ENCODE peak calls at places on chromosomes 13 and 19, in ten cellular contexts. Y, I, Q, H, V, D, F, P, B and T are unnamed samples.

GRCh38 chr13:50981686-50982085 is 72.1 kb downstream of the RNASEH2B start:
- DNase-seq in I (no peak), D (no peak), V (no peak), Y (no peak), F (no peak), Q (no peak), B (no peak), H (no peak), P (no peak), T (no peak)

GRCh38 chr13:51499841-51500240 is 47.0 kb upstream of the INTS6 start:
- DNase-seq in F (no peak), V (no peak), B (no peak), H (no peak), Q (no peak), D (no peak), I (no peak), Y (no peak), P (no peak), T (no peak)

GRCh38 chr19:35745328-35746086 is at the start of the genes PSENEN and U2AF1L4:
- DNase-seq in B (peak), P (peak), H (peak), D (peak), Y (peak), F (peak), V (peak), Q (peak), I (peak), T (peak)

GRCh38 chr13:30340367-30341184 is 33.2 kb upstream of the KATNAL1 start:
- DNase-seq in P (no peak), Y (peak), I (no peak), H (no peak), F (no peak), D (no peak), Q (no peak), B (peak), V (no peak), T (peak)

GRCh38 chr19:33193864-33194362 is at the start of gene LRP3:
- DNase-seq in D (peak), P (no peak), I (peak), B (no peak), Y (peak), Q (no peak), F (no peak), V (no peak), H (peak), T (peak)

GRCh38 chr13:29508130-29508873 is 87.2 kb downstream of the SLC7A1 start:
- DNase-seq in V (peak), Q (peak), I (peak), H (peak), B (peak), P (peak), Y (peak), F (peak), D (peak), T (peak)

GRCh38 chr13:60617863-60618733 is 221.1 kb downstream of the TDRD3 start:
- DNase-seq in D (no peak), Y (peak), H (no peak), P (no peak), Q (no peak), B (peak), F (no peak), I (no peak), V (no peak), T (no peak)

GRCh38 chr13:51519839-51520238 is 64.4 kb upstream of the WDFY2 start:
- DNase-seq in I (no peak), H (no peak), D (no peak), F (no peak), V (no peak), Q (no peak), B (no peak), P (no peak), Y (no peak), T (no peak)

GRCh38 chr13:114029866-114030625 is 56.2 kb upstream of the C13orf46 start:
- DNase-seq in I (no peak), V (no peak), H (no peak), Q (no peak), P (no peak), D (no peak), Y (no peak), B (no peak), F (no peak), T (no peak)

GRCh38 chr19:1632462-1633268 is 19.8 kb downstream of the TCF3 start:
- DNase-seq in Y (no peak), Q (peak), D (no peak), P (no peak), B (no peak), V (no peak), I (no peak), H (no peak), F (no peak), T (peak)

GRCh38 chr19:36047835-36048234 is 6.2 kb downstream of the THAP8 start:
- DNase-seq in V (no peak), D (no peak), H (no peak), B (no peak), Q (no peak), Y (no peak), I (no peak), F (no peak), P (no peak), T (no peak)

GRCh38 chr13:98176777-98177608 is at the start of gene RNF113B:
- DNase-seq in V (no peak), Q (no peak), Y (no peak), I (no peak), F (no peak), H (no peak), P (no peak), D (no peak), B (no peak), T (no peak)

GRCh38 chr13:43766766-43767165 is 20.0 kb downstream of the ENOX1 start:
- DNase-seq in P (no peak), D (no peak), H (no peak), Y (no peak), F (no peak), V (no peak), B (no peak), Q (no peak), I (peak), T (no peak)

GRCh38 chr19:41352609-41353465 is 885 bp downstream of the TGFB1 start:
- DNase-seq in I (no peak), F (peak), Q (peak), D (no peak), Y (peak), P (peak), B (peak), V (peak), H (peak), T (peak)

GRCh38 chr13:102781591-102781990 is 8.0 kb upstream of the TEX30 start:
- DNase-seq in D (no peak), B (no peak), Q (no peak), F (no peak), I (no peak), H (no peak), V (no peak), P (no peak), Y (no peak), T (no peak)

GRCh38 chr19:42268704-42269517 is at the start of gene CIC:
- DNase-seq in Q (peak), H (peak), V (peak), B (peak), F (peak), Y (peak), P (peak), I (peak), D (peak), T (peak)

GRCh38 chr13:50589139-50589538 is 254.4 kb downstream of the DLEU7 start:
- DNase-seq in I (no peak), D (no peak), H (no peak), Y (peak), F (no peak), P (no peak), V (no peak), Q (no peak), B (peak), T (no peak)

GRCh38 chr19:35352177-35352447 is 4.4 kb downstream of the FFAR1 start:
- DNase-seq in B (no peak), V (no peak), H (no peak), Q (no peak), P (no peak), F (no peak), D (no peak), Y (no peak), I (no peak), T (no peak)

GRCh38 chr13:44040070-44040753 is 160.5 kb downstream of the LACC1 start:
- DNase-seq in V (no peak), Q (no peak), H (no peak), F (no peak), P (no peak), B (no peak), D (no peak), I (no peak), Y (no peak), T (no peak)

GRCh38 chr13:100230813-100231575 is 142.1 kb downstream of the PCCA start:
- DNase-seq in I (no peak), H (no peak), Y (no peak), B (no peak), P (no peak), V (no peak), D (no peak), F (no peak), Q (no peak), T (no peak)

GRCh38 chr13:35549481-35549880 is 73.0 kb upstream of the MAB21L1 start:
- DNase-seq in H (no peak), Q (peak), I (no peak), D (no peak), V (no peak), F (no peak), Y (no peak), B (peak), P (peak), T (no peak)

GRCh38 chr13:73874460-73874859 is 259.7 kb downstream of the KLF12 start:
- DNase-seq in P (no peak), Y (no peak), I (no peak), F (no peak), V (no peak), H (no peak), Q (no peak), D (no peak), B (no peak), T (no peak)

GRCh38 chr13:42656136-42656535 is 82.2 kb downstream of the TNFSF11 start:
- DNase-seq in H (no peak), P (no peak), D (no peak), F (no peak), I (no peak), Q (no peak), B (no peak), V (no peak), Y (no peak), T (no peak)

GRCh38 chr13:54226866-54227265 is 1198.3 kb downstream of the OLFM4 start:
- DNase-seq in Y (no peak), H (peak), F (no peak), D (no peak), V (no peak), I (no peak), Q (no peak), P (no peak), B (no peak), T (no peak)

GRCh38 chr19:517721-518136 is 10.4 kb downstream of the TPGS1 start:
- DNase-seq in Q (no peak), P (no peak), F (no peak), I (no peak), B (no peak), H (no peak), V (no peak), D (no peak), Y (no peak), T (no peak)

GRCh38 chr13:111117289-111117688 is 2.2 kb downstream of the ARHGEF7 start:
- DNase-seq in F (no peak), B (no peak), I (no peak), D (no peak), Q (no peak), P (no peak), Y (no peak), V (no peak), H (no peak), T (no peak)

GRCh38 chr19:33740811-33741396 is 55.8 kb upstream of the KCTD15 start:
- DNase-seq in F (no peak), V (no peak), H (peak), P (peak), B (peak), Y (no peak), Q (peak), I (no peak), D (no peak), T (peak)

GRCh38 chr13:107450931-107451330 is 764.4 kb downstream of the LIG4 start:
- DNase-seq in Y (no peak), I (no peak), B (peak), F (peak), Q (no peak), D (no peak), P (no peak), V (peak), H (no peak), T (no peak)

GRCh38 chr19:15251749-15252397 is 19.6 kb upstream of the EPHX3 start:
- DNase-seq in I (peak), V (no peak), P (peak), D (no peak), Y (peak), H (peak), F (no peak), B (peak), Q (peak), T (peak)

GRCh38 chr19:11247391-11247790 is 8.0 kb downstream of the ANGPTL8 start:
- DNase-seq in Y (peak), V (no peak), I (no peak), D (no peak), P (no peak), H (no peak), F (no peak), Q (no peak), B (no peak), T (no peak)

GRCh38 chr13:88456155-88456554 is 785.0 kb downstream of the SLITRK5 start:
- DNase-seq in I (no peak), Q (no peak), Y (no peak), B (no peak), H (no peak), D (no peak), P (no peak), V (no peak), F (no peak), T (no peak)

GRCh38 chr13:68173111-68173510 is 943.0 kb upstream of the PCDH9 start:
- DNase-seq in Q (no peak), Y (no peak), B (peak), F (no peak), I (no peak), V (no peak), D (no peak), H (no peak), P (no peak), T (no peak)

GRCh38 chr19:56689198-56689597 is 17.6 kb upstream of the ZNF835 start:
- DNase-seq in F (no peak), D (no peak), Q (no peak), B (no peak), P (no peak), I (no peak), V (no peak), H (no peak), Y (no peak), T (no peak)

GRCh38 chr19:531753-532571 is at the start of gene CDC34:
- DNase-seq in I (no peak), Q (no peak), D (no peak), P (no peak), F (no peak), B (no peak), H (no peak), Y (no peak), V (no peak), T (no peak)